ENCODE peak calls at places on chromosome 6, in seven cellular contexts. T, H, P, N, X, A and C are unnamed samples.

GRCh38 chr6:98639236-98639635 is 195.1 kb upstream of the POU3F2 start:
- DNase-seq in N (no peak), H (no peak), P (no peak), X (no peak), T (no peak), A (no peak), C (no peak)

GRCh38 chr6:20312581-20312980 is 89.1 kb upstream of the E2F3 start:
- DNase-seq in X (peak), A (no peak), P (no peak), T (no peak), N (no peak), H (no peak), C (no peak)

GRCh38 chr6:26064619-26065257 is 22.5 kb upstream of the HFE start:
- DNase-seq in T (peak), X (peak), P (no peak), A (no peak), H (peak), N (peak), C (no peak)

GRCh38 chr6:53300656-53301551 is 47.8 kb downstream of the ELOVL5 start:
- DNase-seq in N (no peak), H (no peak), X (no peak), T (peak), P (no peak), A (no peak), C (no peak)

GRCh38 chr6:7165736-7166296 is 58.1 kb downstream of the RREB1 start:
- DNase-seq in P (no peak), A (no peak), H (no peak), N (no peak), T (no peak), X (no peak), C (no peak)

GRCh38 chr6:156617376-156617775 is 159.8 kb upstream of the ARID1B start:
- DNase-seq in X (no peak), H (no peak), N (no peak), P (no peak), A (no peak), T (peak), C (no peak)

GRCh38 chr6:23180504-23181293 is 611.3 kb downstream of the HDGFL1 start:
- DNase-seq in T (peak), H (peak), X (peak), A (no peak), N (no peak), P (peak), C (no peak)

GRCh38 chr6:157461000-157461915 is 80.3 kb downstream of the ZDHHC14 start:
- DNase-seq in A (no peak), N (peak), T (peak), H (peak), P (no peak), X (peak), C (no peak)

GRCh38 chr6:18308070-18308735 is 43.9 kb upstream of the DEK start:
- DNase-seq in A (no peak), P (no peak), N (no peak), T (peak), X (peak), H (peak), C (no peak)

GRCh38 chr6:5045417-5045816 is 39.7 kb upstream of the PPP1R3G start:
- DNase-seq in N (no peak), X (peak), A (no peak), H (no peak), P (no peak), T (no peak), C (no peak)

GRCh38 chr6:151723152-151723551 is 84.3 kb upstream of the ESR1 start:
- DNase-seq in X (no peak), H (no peak), T (no peak), N (no peak), P (no peak), A (no peak), C (no peak)

GRCh38 chr6:80639243-80639642 is 532.8 kb downstream of the BCKDHB start:
- DNase-seq in T (no peak), H (no peak), A (no peak), P (no peak), N (no peak), X (peak), C (no peak)

GRCh38 chr6:151958332-151958731 is 150.8 kb downstream of the ESR1 start:
- DNase-seq in X (no peak), P (no peak), N (no peak), H (peak), A (no peak), T (peak), C (no peak)

GRCh38 chr6:148203281-148203925 is 139.2 kb upstream of the SASH1 start:
- DNase-seq in N (no peak), X (peak), T (peak), A (no peak), H (peak), P (no peak), C (no peak)

GRCh38 chr6:99568103-99568933 is at the start of gene CCNC:
- DNase-seq in X (peak), P (peak), N (peak), A (peak), T (peak), H (peak), C (peak)

GRCh38 chr6:48951917-48952316 is 511.1 kb downstream of the MMUT start:
- DNase-seq in P (no peak), X (no peak), A (no peak), N (no peak), H (no peak), T (no peak), C (no peak)

GRCh38 chr6:56491606-56492328 is 150.9 kb downstream of the DST start:
- DNase-seq in P (no peak), T (peak), A (no peak), N (no peak), X (no peak), H (no peak), C (no peak)

DNA sequence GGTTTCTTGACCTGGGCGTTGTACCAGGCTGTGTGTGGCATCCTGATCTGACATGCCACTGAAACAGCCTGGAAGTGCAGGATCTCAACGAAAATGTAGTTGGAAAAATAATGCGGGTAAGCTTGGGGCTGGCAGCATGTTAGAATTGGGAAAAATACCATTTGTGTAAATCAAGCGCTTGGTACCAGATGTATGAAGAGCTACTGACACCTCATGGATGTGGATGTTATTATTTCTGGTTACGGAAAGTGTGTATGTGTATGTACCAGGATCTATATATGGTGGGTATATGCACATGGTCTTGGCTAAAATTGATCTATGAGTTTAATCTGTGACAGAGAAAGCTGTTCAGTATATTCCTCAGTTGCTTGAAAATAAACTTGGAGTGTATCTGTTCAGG is 22.7 kb downstream of the HIVEP1 start:
- DNase-seq in A (no peak), T (no peak), H (no peak), N (no peak), P (no peak), X (no peak), C (no peak)
- TF ChIP-seq CTCF in A (no peak), T (no peak), H (no peak), N (no peak), P (no peak), X (peak), C (no peak)

GRCh38 chr6:163579880-163580295 is 165.4 kb downstream of the QKI start:
- DNase-seq in P (no peak), H (no peak), A (no peak), X (no peak), N (no peak), T (peak), C (no peak)
- TF ChIP-seq CTCF in P (no peak), H (no peak), A (peak), X (no peak), N (no peak), T (no peak), C (no peak)

GRCh38 chr6:34004706-34005105 is 141.2 kb downstream of the GRM4 start:
- DNase-seq in N (no peak), P (no peak), A (no peak), T (no peak), H (no peak), X (no peak), C (no peak)
- TF ChIP-seq CTCF in N (no peak), P (no peak), A (no peak), T (no peak), H (no peak), X (no peak), C (no peak)

GRCh38 chr6:30542404-30542725 is 13.9 kb downstream of the GNL1 start:
- DNase-seq in X (no peak), T (no peak), H (no peak), N (no peak), A (no peak), P (no peak), C (no peak)

GRCh38 chr6:30543824-30544223 is 12.5 kb downstream of the GNL1 start:
- DNase-seq in A (no peak), T (no peak), P (no peak), N (no peak), H (no peak), X (no peak), C (no peak)

GRCh38 chr6:30544666-30545272 is 11.5 kb downstream of the GNL1 start:
- DNase-seq in P (no peak), T (peak), A (no peak), H (peak), X (peak), N (no peak), C (no peak)

GRCh38 chr6:30541515-30542403 is 14.5 kb downstream of the GNL1 start:
- DNase-seq in A (peak), N (peak), P (peak), T (peak), X (peak), H (peak), C (peak)

DNA sequence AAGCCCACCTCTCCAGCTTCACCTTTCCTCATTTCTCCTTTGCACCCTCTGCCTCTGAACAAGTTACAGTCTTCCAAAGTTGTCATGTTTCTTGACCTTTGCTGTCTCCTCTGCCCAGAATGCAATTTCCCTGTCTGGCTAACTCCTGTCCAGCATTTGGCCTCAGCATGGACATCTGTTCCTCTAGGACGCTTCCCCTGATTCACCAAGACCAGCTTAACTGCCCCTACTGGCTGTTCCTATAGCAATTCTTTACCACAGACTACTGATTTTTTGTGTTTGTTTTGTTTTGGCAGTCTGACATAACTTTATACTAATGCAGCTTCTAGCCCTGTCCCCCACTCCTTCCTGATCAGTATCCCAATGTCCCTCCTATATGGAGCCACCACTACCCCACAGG is 13.4 kb downstream of the GNL1 start:
- DNase-seq in N (peak), P (no peak), A (no peak), T (peak), H (peak), X (peak), C (no peak)
- TF ChIP-seq CTCF in N (no peak), P (no peak), A (no peak), T (no peak), H (peak), X (peak), C (peak)

GRCh38 chr6:70103798-70104197 is 199.1 kb downstream of the COL9A1 start:
- DNase-seq in A (no peak), P (no peak), T (no peak), X (no peak), H (no peak), N (no peak), C (no peak)
- TF ChIP-seq CTCF in A (peak), P (peak), T (peak), X (peak), H (peak), N (peak), C (peak)

DNA sequence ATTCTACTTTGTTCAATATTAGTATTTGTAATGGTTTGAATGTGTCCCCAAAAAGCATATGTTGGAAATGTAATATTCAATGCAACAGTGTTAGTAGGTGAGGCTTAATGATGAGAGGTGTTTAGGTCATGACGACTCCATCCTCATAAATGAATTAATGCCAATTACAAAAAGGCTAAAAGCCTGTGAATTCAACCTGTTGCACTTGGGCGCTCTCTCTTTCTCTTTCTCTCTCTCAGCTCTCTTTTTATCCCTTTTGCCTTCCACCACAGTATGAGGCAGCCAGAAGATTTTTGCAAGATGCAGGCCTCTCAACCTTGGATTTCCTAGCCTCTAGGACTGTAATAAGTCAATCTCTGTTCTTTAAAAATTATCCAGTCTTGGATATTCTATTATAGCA is 34.6 kb downstream of the PSMB9 start:
- DNase-seq in N (no peak), X (no peak), A (no peak), P (no peak), T (no peak), H (no peak), C (no peak)
- TF ChIP-seq CTCF in N (no peak), X (no peak), A (no peak), P (no peak), T (no peak), H (no peak), C (no peak)

GRCh38 chr6:105091140-105091829 is 88.5 kb downstream of the POPDC3 start:
- DNase-seq in P (no peak), X (no peak), N (no peak), T (no peak), A (no peak), H (no peak), C (no peak)

GRCh38 chr6:105099371-105099770 is 80.4 kb downstream of the POPDC3 start:
- DNase-seq in P (no peak), H (no peak), A (no peak), N (no peak), T (no peak), X (no peak), C (no peak)

GRCh38 chr6:105097288-105097687 is 82.5 kb downstream of the POPDC3 start:
- DNase-seq in A (no peak), P (no peak), T (no peak), H (no peak), N (no peak), X (no peak), C (no peak)

GRCh38 chr6:105094133-105094640 is 85.6 kb downstream of the POPDC3 start:
- DNase-seq in P (no peak), T (no peak), H (no peak), A (no peak), X (no peak), N (no peak), C (no peak)

DNA sequence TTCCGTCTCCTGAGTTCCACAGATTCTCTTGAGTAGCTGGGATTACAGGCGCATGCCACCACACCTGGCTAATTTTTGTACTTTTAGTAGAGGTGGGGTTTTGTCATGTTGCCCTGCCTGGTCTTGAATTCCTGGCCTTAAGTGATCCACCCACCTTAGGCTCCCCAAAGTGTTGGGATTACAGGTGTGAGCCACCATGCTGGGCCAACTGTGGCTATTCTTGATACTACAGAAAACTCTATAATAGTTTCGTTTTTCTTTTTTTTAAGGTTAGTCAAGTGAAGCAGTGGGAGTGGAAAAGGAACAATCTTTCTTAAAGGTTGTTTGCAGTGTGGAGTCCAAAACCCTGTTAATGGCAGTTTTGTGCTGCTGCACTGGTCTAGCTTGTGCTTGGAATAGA is 84.7 kb downstream of the POPDC3 start:
- DNase-seq in T (no peak), A (no peak), X (no peak), N (no peak), H (no peak), P (no peak), C (no peak)
- TF ChIP-seq CTCF in T (no peak), A (no peak), X (no peak), N (no peak), H (no peak), P (no peak), C (no peak)